ENCODE peak calls at places on chromosome 9, in four cellular contexts. K is mucosa of descending colon, R is PC-3, A is A549. T is an unnamed sample.

GRCh38 chr9:35489313-35490154 is at the start of gene RUSC2:
- DNase-seq in K (peak), R (peak), A (peak), T (peak)

GRCh38 chr9:87864915-87865314 is 17.8 kb upstream of the SPATA31E1 start:
- DNase-seq in K (no peak), R (no peak), A (no peak), T (no peak)

GRCh38 chr9:107557236-107557990 is 67.8 kb upstream of the KLF4 start:
- DNase-seq in K (no peak), R (peak), A (no peak), T (no peak)

GRCh38 chr9:116816484-116816883 is 129.4 kb downstream of the TRIM32 start:
- DNase-seq in K (no peak), R (no peak), A (no peak), T (no peak)

GRCh38 chr9:33135086-33135958 is 31.8 kb downstream of the B4GALT1 start:
- DNase-seq in K (no peak), R (no peak), A (no peak), T (no peak)

GRCh38 chr9:6195714-6196360 is 19.8 kb upstream of the IL33 start:
- DNase-seq in K (no peak), R (peak), A (no peak), T (no peak)

GRCh38 chr9:4491621-4491975 is 1.3 kb downstream of the SLC1A1 start:
- DNase-seq in K (peak), R (peak), A (no peak), T (no peak)

GRCh38 chr9:131274674-131275331 is 1.5 kb downstream of the FAM78A start:
- DNase-seq in K (peak), R (no peak), A (no peak), T (no peak)

GRCh38 chr9:19456996-19457693 is 48.3 kb downstream of the ACER2 start:
- DNase-seq in K (peak), R (peak), A (peak), T (peak)

GRCh38 chr9:96853711-96854072 is 622 bp downstream of the ZNF782 start:
- DNase-seq in K (no peak), R (peak), A (no peak), T (no peak)

GRCh38 chr9:36402536-36402935 is 2.5 kb upstream of the RNF38 start:
- DNase-seq in K (no peak), R (no peak), A (no peak), T (no peak)

GRCh38 chr9:3475300-3476020 is 50.3 kb downstream of the RFX3 start:
- DNase-seq in K (no peak), R (no peak), A (no peak), T (no peak)

GRCh38 chr9:89274838-89275237 is 36.2 kb upstream of the CKS2 start:
- DNase-seq in K (no peak), R (no peak), A (no peak), T (peak)

GRCh38 chr9:6758418-6759113 is 793 bp downstream of the KDM4C start:
- DNase-seq in K (peak), R (peak), A (peak), T (no peak)

GRCh38 chr9:116891438-116891837 is 204.3 kb downstream of the TRIM32 start:
- DNase-seq in K (no peak), R (no peak), A (no peak), T (no peak)

GRCh38 chr9:17635115-17635890 is 56.4 kb downstream of the SH3GL2 start:
- DNase-seq in K (no peak), R (peak), A (no peak), T (no peak)

GRCh38 chr9:126146254-126147145 is 180.1 kb upstream of the MVB12B start:
- DNase-seq in K (no peak), R (peak), A (peak), T (no peak)

GRCh38 chr9:127776195-127776918 is 2.1 kb downstream of the SH2D3C start:
- DNase-seq in K (peak), R (no peak), A (no peak), T (no peak)

GRCh38 chr9:96176901-96177718 is 124.9 kb downstream of the HSD17B3 start:
- DNase-seq in K (peak), R (no peak), A (no peak), T (no peak)

GRCh38 chr9:95091574-95091970 is 225.9 kb downstream of the FANCC start:
- DNase-seq in K (no peak), R (peak), A (no peak), T (peak)

GRCh38 chr9:2281031-2281802 is 266.1 kb downstream of the SMARCA2 start:
- DNase-seq in K (no peak), R (peak), A (no peak), T (no peak)

GRCh38 chr9:126303488-126303887 is 23.1 kb upstream of the MVB12B start:
- DNase-seq in K (no peak), R (no peak), A (no peak), T (no peak)

GRCh38 chr9:121197135-121197534 is 4.5 kb downstream of the RAB14 start:
- DNase-seq in K (no peak), R (no peak), A (peak), T (no peak)

GRCh38 chr9:89145086-89145485 is 33.5 kb downstream of the SHC3 start:
- DNase-seq in K (no peak), R (no peak), A (no peak), T (no peak)

GRCh38 chr9:109520475-109521132 is 22.5 kb upstream of the PTPN3 start:
- DNase-seq in K (peak), R (peak), A (peak), T (peak)

GRCh38 chr9:131839281-131840084 is 99.6 kb upstream of the RAPGEF1 start:
- DNase-seq in K (no peak), R (peak), A (no peak), T (peak)

GRCh38 chr9:135222991-135223760 is 135.7 kb downstream of the OLFM1 start:
- DNase-seq in K (no peak), R (no peak), A (no peak), T (no peak)

GRCh38 chr9:117796681-117797080 is 92.5 kb downstream of the TLR4 start:
- DNase-seq in K (no peak), R (no peak), A (no peak), T (peak)

GRCh38 chr9:120587357-120587756 is 7.4 kb upstream of the CDK5RAP2 start:
- DNase-seq in K (no peak), R (no peak), A (no peak), T (no peak)

GRCh38 chr9:77897292-77897691 is 134.3 kb downstream of the GNAQ start:
- DNase-seq in K (no peak), R (peak), A (no peak), T (no peak)

GRCh38 chr9:17520264-17521058 is 58.4 kb upstream of the SH3GL2 start:
- DNase-seq in K (no peak), R (no peak), A (no peak), T (no peak)

GRCh38 chr9:116549061-116549664 is 137.9 kb upstream of the TRIM32 start:
- DNase-seq in K (peak), R (peak), A (peak), T (peak)

GRCh38 chr9:14535161-14535930 is 157.9 kb downstream of the ZDHHC21 start:
- DNase-seq in K (no peak), R (no peak), A (no peak), T (no peak)

GRCh38 chr9:123511326-123511974 is 155.5 kb downstream of the CRB2 start:
- DNase-seq in K (no peak), R (no peak), A (no peak), T (no peak)

GRCh38 chr9:121688149-121688680 is 36.8 kb downstream of the DAB2IP start:
- DNase-seq in K (no peak), R (no peak), A (no peak), T (no peak)

GRCh38 chr9:129028192-129028966 is at the start of gene SH3GLB2:
- DNase-seq in K (peak), R (peak), A (peak), T (peak)
- H3K4me3 ChIP-seq in K (peak), R (peak), A (peak), T (peak)

GRCh38 chr9:99851028-99851822 is 29.5 kb downstream of the NR4A3 start:
- DNase-seq in K (no peak), R (no peak), A (no peak), T (no peak)

GRCh38 chr9:99852617-99853016 is 30.9 kb downstream of the NR4A3 start:
- DNase-seq in K (no peak), R (no peak), A (no peak), T (no peak)

GRCh38 chr9:99858087-99858486 is 36.4 kb downstream of the NR4A3 start:
- DNase-seq in K (no peak), R (no peak), A (no peak), T (no peak)

GRCh38 chr9:99859395-99859980 is 37.8 kb downstream of the NR4A3 start:
- DNase-seq in K (no peak), R (peak), A (no peak), T (peak)

GRCh38 chr9:99855467-99856176 is 33.9 kb downstream of the NR4A3 start:
- DNase-seq in K (no peak), R (no peak), A (no peak), T (no peak)
- TF ChIP-seq CTCF in K (no peak), R (no peak), A (no peak), T (peak)

GRCh38 chr9:76873056-76873792 is 32.7 kb downstream of the PRUNE2 start:
- DNase-seq in K (no peak), R (no peak), A (no peak), T (no peak)
- H3K4me3 ChIP-seq in K (no peak), R (no peak), A (no peak), T (no peak)

DNA sequence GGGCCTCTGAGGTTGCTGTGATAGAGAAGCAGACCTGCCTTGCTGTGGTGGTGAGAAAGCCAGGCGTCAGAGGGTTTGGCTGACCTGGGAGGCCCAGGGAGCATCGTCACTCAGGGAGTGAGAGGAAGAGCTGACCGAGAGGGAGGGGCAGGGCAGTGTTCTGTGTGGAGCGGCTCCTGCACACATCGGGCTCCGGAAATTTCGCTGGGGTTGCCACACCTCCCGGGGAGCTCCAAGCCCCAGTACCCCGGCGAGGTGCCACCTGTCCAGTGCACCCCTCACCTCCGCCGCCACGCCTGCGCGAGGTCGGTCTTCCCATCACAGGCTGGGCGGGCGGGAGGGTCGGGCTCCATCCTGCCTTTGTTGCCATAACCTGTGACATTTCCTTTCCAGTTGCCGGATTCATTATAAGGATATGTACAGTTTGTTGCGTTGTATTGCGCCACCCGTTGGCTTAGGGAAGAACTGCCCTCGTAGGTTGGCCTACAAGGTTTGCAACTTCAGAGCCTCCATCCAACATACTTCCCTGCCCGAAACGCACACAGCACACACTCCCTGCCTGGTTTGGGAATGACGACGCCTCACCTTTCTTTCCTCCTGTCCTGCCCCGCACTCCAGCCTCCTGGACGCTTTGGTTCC is 223.2 kb downstream of the CACNA1B start:
- DNase-seq in K (no peak), R (no peak), A (no peak), T (no peak)
- TF ChIP-seq CTCF in K (no peak), R (no peak), A (no peak), T (no peak)

GRCh38 chr9:93098236-93098946 is 2.4 kb downstream of the CARD19 start:
- DNase-seq in K (peak), R (peak), A (peak), T (peak)
- H3K4me3 ChIP-seq in K (no peak), R (peak), A (peak), T (peak)